ENCODE peak calls at places on chromosomes 3 and 15, in seven cellular contexts. U is SK-N-SH; S is stimulated activated CD4-positive, alpha-beta T cell treated with anti-CD3 and anti-CD28 coated beads, TNF-alpha, amount 100 ng/mL, for 4 hours; A is amygdala; X is HFF-Myc; F is glomerular endothelial cell; W is Panc1. K is an unnamed sample.

GRCh38 chr15:33045066-33045810 is 149.3 kb downstream of the FMN1 start:
- DNase-seq in U (no peak), S (no peak), A (no peak), X (no peak), F (no peak), W (no peak), K (no peak)

GRCh38 chr3:190883973-190884832 is 21.7 kb upstream of the GMNC start:
- DNase-seq in U (peak; percentile 36), S (no peak), A (no peak), X (peak; percentile 44), F (peak; percentile 25), W (peak; percentile 56), K (no peak)

GRCh38 chr3:117735481-117736101 is 1026.0 kb downstream of the TUSC7 start:
- DNase-seq in U (no peak), S (no peak), A (no peak), X (peak; percentile 26), F (no peak), W (no peak), K (peak; percentile 77)

GRCh38 chr15:68697711-68698690 is 119.2 kb downstream of the CORO2B start:
- DNase-seq in U (no peak), S (no peak), A (no peak), X (no peak), F (no peak), W (no peak), K (no peak)

GRCh38 chr15:99818872-99819271 is 85.6 kb upstream of the LYSMD4 start:
- DNase-seq in U (no peak), S (no peak), A (no peak), X (no peak), F (no peak), W (no peak), K (no peak)

GRCh38 chr15:101618056-101618455 is 34.1 kb downstream of the TM2D3 start:
- DNase-seq in U (no peak), S (no peak), A (no peak), X (no peak), F (no peak), W (no peak), K (no peak)

GRCh38 chr3:10983219-10983916 is 9.2 kb upstream of the SLC6A1 start:
- DNase-seq in U (peak; percentile 78), S (no peak), A (no peak), X (peak; percentile 9), F (peak; percentile 7), W (peak; percentile 32), K (no peak)

GRCh38 chr3:36244728-36245127 is 135.6 kb upstream of the STAC start:
- DNase-seq in U (no peak), S (no peak), A (no peak), X (peak; percentile 15), F (no peak), W (no peak), K (peak; percentile 16)

K was measured in BJ.